ENCODE peak calls at places on chromosomes 4 and X, in seven cellular contexts. One of them, this sample, is unnamed.

GRCh38 chrX:107687445-107687844 is 59.1 kb downstream of the PRPS1 start:
- DNase-seq in CD4-positive, alpha-beta memory T cell: no peak
- DNase-seq in adrenal gland: no peak
- DNase-seq in ascending aorta: no peak
- DNase-seq in lung: no peak
- DNase-seq in tibial nerve: no peak
- DNase-seq in thoracic aorta: no peak
- DNase-seq in this sample: no peak

GRCh38 chr4:101807351-101807750 is 16.8 kb downstream of the BANK1 start:
- DNase-seq in CD4-positive, alpha-beta memory T cell: no peak
- DNase-seq in lung: no peak
- DNase-seq in tibial nerve: no peak
- DNase-seq in adrenal gland: no peak
- DNase-seq in thoracic aorta: no peak
- DNase-seq in ascending aorta: no peak
- DNase-seq in this sample: no peak

GRCh38 chrX:71911731-71912050 is 1.0 kb downstream of the NHSL2 start:
- DNase-seq in adrenal gland: no peak
- DNase-seq in lung: no peak
- DNase-seq in ascending aorta: no peak
- DNase-seq in thoracic aorta: no peak
- DNase-seq in tibial nerve: no peak
- DNase-seq in CD4-positive, alpha-beta memory T cell: no peak
- DNase-seq in this sample: no peak

GRCh38 chr4:80307183-80307735 is 28.3 kb upstream of the CFAP299 start:
- DNase-seq in thoracic aorta: no peak
- DNase-seq in ascending aorta: no peak
- DNase-seq in lung: no peak
- DNase-seq in adrenal gland: no peak
- DNase-seq in tibial nerve: no peak
- DNase-seq in CD4-positive, alpha-beta memory T cell: no peak
- DNase-seq in this sample: no peak

GRCh38 chrX:80432863-80433262 is 12.6 kb downstream of the TENT5D start:
- DNase-seq in thoracic aorta: peak; percentile 2
- DNase-seq in CD4-positive, alpha-beta memory T cell: no peak
- DNase-seq in ascending aorta: no peak
- DNase-seq in adrenal gland: no peak
- DNase-seq in lung: no peak
- DNase-seq in tibial nerve: no peak
- DNase-seq in this sample: no peak

GRCh38 chrX:115563633-115564182 is 2.7 kb downstream of the PLS3 start:
- DNase-seq in tibial nerve: no peak
- DNase-seq in CD4-positive, alpha-beta memory T cell: no peak
- DNase-seq in ascending aorta: no peak
- DNase-seq in lung: no peak
- DNase-seq in thoracic aorta: no peak
- DNase-seq in adrenal gland: no peak
- DNase-seq in this sample: no peak

GRCh38 chr4:185712350-185713024 is 99.5 kb downstream of the SORBS2 start:
- DNase-seq in lung: no peak
- DNase-seq in tibial nerve: no peak
- DNase-seq in thoracic aorta: no peak
- DNase-seq in CD4-positive, alpha-beta memory T cell: no peak
- DNase-seq in ascending aorta: no peak
- DNase-seq in adrenal gland: peak; percentile 31
- DNase-seq in this sample: no peak

GRCh38 chr4:123990310-123990709 is 593.7 kb downstream of the SPRY1 start:
- DNase-seq in CD4-positive, alpha-beta memory T cell: no peak
- DNase-seq in lung: no peak
- DNase-seq in tibial nerve: no peak
- DNase-seq in ascending aorta: no peak
- DNase-seq in thoracic aorta: no peak
- DNase-seq in adrenal gland: no peak
- DNase-seq in this sample: no peak

GRCh38 chrX:50813843-50814661 is at the start of gene SHROOM4:
- DNase-seq in ascending aorta: peak; percentile 73
- DNase-seq in CD4-positive, alpha-beta memory T cell: no peak
- DNase-seq in lung: peak; percentile 48
- DNase-seq in tibial nerve: peak; percentile 14
- DNase-seq in adrenal gland: peak; percentile 41
- DNase-seq in thoracic aorta: no peak
- DNase-seq in this sample: no peak

GRCh38 chr4:105088110-105088879 is 58.4 kb upstream of the TET2 start:
- DNase-seq in tibial nerve: no peak
- DNase-seq in ascending aorta: no peak
- DNase-seq in thoracic aorta: no peak
- DNase-seq in adrenal gland: no peak
- DNase-seq in lung: no peak
- DNase-seq in CD4-positive, alpha-beta memory T cell: no peak
- DNase-seq in this sample: no peak

GRCh38 chr4:9703391-9703790 is 78.0 kb upstream of the DRD5 start:
- DNase-seq in adrenal gland: peak; percentile 38
- DNase-seq in lung: peak; percentile 61
- DNase-seq in thoracic aorta: no peak
- DNase-seq in tibial nerve: peak; percentile 52
- DNase-seq in ascending aorta: peak; percentile 67
- DNase-seq in CD4-positive, alpha-beta memory T cell: peak; percentile 72
- DNase-seq in this sample: peak; percentile 80

GRCh38 chr4:26525751-26526150 is 35.5 kb upstream of the CCKAR start:
- DNase-seq in CD4-positive, alpha-beta memory T cell: no peak
- DNase-seq in thoracic aorta: no peak
- DNase-seq in ascending aorta: no peak
- DNase-seq in adrenal gland: no peak
- DNase-seq in tibial nerve: no peak
- DNase-seq in lung: no peak
- DNase-seq in this sample: no peak

GRCh38 chr4:25953740-25954139 is 39.7 kb downstream of the SMIM20 start:
- DNase-seq in CD4-positive, alpha-beta memory T cell: no peak
- DNase-seq in tibial nerve: no peak
- DNase-seq in adrenal gland: no peak
- DNase-seq in lung: no peak
- DNase-seq in ascending aorta: no peak
- DNase-seq in thoracic aorta: no peak
- DNase-seq in this sample: no peak

GRCh38 chr4:183766140-183766539 is 107.0 kb downstream of the TRAPPC11 start:
- DNase-seq in lung: no peak
- DNase-seq in tibial nerve: no peak
- DNase-seq in adrenal gland: no peak
- DNase-seq in ascending aorta: no peak
- DNase-seq in CD4-positive, alpha-beta memory T cell: no peak
- DNase-seq in thoracic aorta: no peak
- DNase-seq in this sample: no peak

GRCh38 chrX:13418126-13419091 is 98.6 kb upstream of the ATXN3L start:
- DNase-seq in adrenal gland: no peak
- DNase-seq in ascending aorta: no peak
- DNase-seq in lung: no peak
- DNase-seq in thoracic aorta: no peak
- DNase-seq in CD4-positive, alpha-beta memory T cell: no peak
- DNase-seq in tibial nerve: no peak
- DNase-seq in this sample: no peak

GRCh38 chr4:80195441-80196139 is 1.7 kb upstream of the PRDM8 start:
- DNase-seq in ascending aorta: no peak
- DNase-seq in CD4-positive, alpha-beta memory T cell: no peak
- DNase-seq in adrenal gland: no peak
- DNase-seq in thoracic aorta: no peak
- DNase-seq in lung: no peak
- DNase-seq in tibial nerve: no peak
- DNase-seq in this sample: no peak

GRCh38 chrX:142686653-142687283 is 339.0 kb upstream of the SPANXN4 start:
- DNase-seq in tibial nerve: no peak
- DNase-seq in adrenal gland: no peak
- DNase-seq in thoracic aorta: no peak
- DNase-seq in ascending aorta: no peak
- DNase-seq in CD4-positive, alpha-beta memory T cell: no peak
- DNase-seq in lung: no peak
- DNase-seq in this sample: no peak

GRCh38 chrX:72027024-72027913 is 104.4 kb downstream of the RTL5 start:
- DNase-seq in tibial nerve: no peak
- DNase-seq in thoracic aorta: no peak
- DNase-seq in CD4-positive, alpha-beta memory T cell: no peak
- DNase-seq in lung: peak; percentile 11
- DNase-seq in ascending aorta: peak; percentile 57
- DNase-seq in adrenal gland: no peak
- DNase-seq in this sample: no peak

GRCh38 chr4:133000012-133000411 is 149.1 kb upstream of the PCDH10 start:
- DNase-seq in lung: no peak
- DNase-seq in CD4-positive, alpha-beta memory T cell: no peak
- DNase-seq in ascending aorta: no peak
- DNase-seq in thoracic aorta: no peak
- DNase-seq in tibial nerve: no peak
- DNase-seq in adrenal gland: no peak
- DNase-seq in this sample: no peak

GRCh38 chr4:7649741-7650531 is 215.2 kb upstream of the PSAPL1 start:
- DNase-seq in CD4-positive, alpha-beta memory T cell: peak; percentile 83
- DNase-seq in thoracic aorta: no peak
- DNase-seq in ascending aorta: peak; percentile 76
- DNase-seq in lung: no peak
- DNase-seq in tibial nerve: no peak
- DNase-seq in adrenal gland: no peak
- DNase-seq in this sample: peak; percentile 31

GRCh38 chr4:66465111-66465510 is 794.8 kb upstream of the EPHA5 start:
- DNase-seq in lung: no peak
- DNase-seq in CD4-positive, alpha-beta memory T cell: no peak
- DNase-seq in thoracic aorta: no peak
- DNase-seq in adrenal gland: no peak
- DNase-seq in ascending aorta: no peak
- DNase-seq in tibial nerve: no peak
- DNase-seq in this sample: no peak

GRCh38 chr4:140856692-140857091 is 100.5 kb upstream of the TBC1D9 start:
- DNase-seq in lung: no peak
- DNase-seq in adrenal gland: no peak
- DNase-seq in tibial nerve: no peak
- DNase-seq in ascending aorta: no peak
- DNase-seq in CD4-positive, alpha-beta memory T cell: no peak
- DNase-seq in thoracic aorta: no peak
- DNase-seq in this sample: no peak

GRCh38 chr4:6375620-6376295 is 96.7 kb downstream of the PPP2R2C start:
- DNase-seq in lung: no peak
- DNase-seq in CD4-positive, alpha-beta memory T cell: no peak
- DNase-seq in ascending aorta: no peak
- DNase-seq in thoracic aorta: no peak
- DNase-seq in tibial nerve: no peak
- DNase-seq in adrenal gland: no peak
- DNase-seq in this sample: no peak

GRCh38 chr4:113148925-113149324 is 99.5 kb downstream of the ANK2 start:
- DNase-seq in tibial nerve: no peak
- DNase-seq in adrenal gland: no peak
- DNase-seq in thoracic aorta: no peak
- DNase-seq in ascending aorta: no peak
- DNase-seq in lung: no peak
- DNase-seq in CD4-positive, alpha-beta memory T cell: no peak
- DNase-seq in this sample: no peak

GRCh38 chr4:92840880-92841279 is 537.1 kb downstream of the GRID2 start:
- DNase-seq in thoracic aorta: no peak
- DNase-seq in CD4-positive, alpha-beta memory T cell: no peak
- DNase-seq in lung: no peak
- DNase-seq in tibial nerve: no peak
- DNase-seq in adrenal gland: no peak
- DNase-seq in ascending aorta: no peak
- DNase-seq in this sample: no peak

GRCh38 chr4:84878541-84878940 is 87.9 kb downstream of the WDFY3 start:
- DNase-seq in thoracic aorta: no peak
- DNase-seq in CD4-positive, alpha-beta memory T cell: no peak
- DNase-seq in ascending aorta: no peak
- DNase-seq in adrenal gland: no peak
- DNase-seq in tibial nerve: no peak
- DNase-seq in lung: no peak
- DNase-seq in this sample: no peak

GRCh38 chr4:37664696-37665095 is 21.5 kb downstream of the RELL1 start:
- DNase-seq in ascending aorta: no peak
- DNase-seq in CD4-positive, alpha-beta memory T cell: no peak
- DNase-seq in thoracic aorta: no peak
- DNase-seq in adrenal gland: no peak
- DNase-seq in lung: no peak
- DNase-seq in tibial nerve: no peak
- DNase-seq in this sample: no peak
- H3K4me1 ChIP-seq in ascending aorta: no peaks in the 10 kb centered on the region
- H3K4me1 ChIP-seq in CD4-positive, alpha-beta memory T cell: peaks cover 29% of the 10 kb centered on the region
- H3K4me1 ChIP-seq in thoracic aorta: peaks cover 22% of the 10 kb centered on the region
- H3K4me1 ChIP-seq in adrenal gland: peaks cover 13% of the 10 kb centered on the region
- H3K4me1 ChIP-seq in lung: peaks cover 49% of the 10 kb centered on the region
- H3K4me1 ChIP-seq in tibial nerve: no peaks in the 10 kb centered on the region
- H3K4me1 ChIP-seq in this sample: peaks cover 22% of the 10 kb centered on the region

GRCh38 chr4:16056681-16057400 is 27.0 kb downstream of the PROM1 start:
- DNase-seq in CD4-positive, alpha-beta memory T cell: no peak
- DNase-seq in lung: no peak
- DNase-seq in tibial nerve: no peak
- DNase-seq in adrenal gland: no peak
- DNase-seq in thoracic aorta: no peak
- DNase-seq in ascending aorta: peak; percentile 71
- DNase-seq in this sample: no peak
- H3K27ac ChIP-seq in CD4-positive, alpha-beta memory T cell: no peak overlapping the region
- H3K27ac ChIP-seq in lung: no peak overlapping the region
- H3K27ac ChIP-seq in tibial nerve: no peak overlapping the region
- H3K27ac ChIP-seq in adrenal gland: no peak overlapping the region
- H3K27ac ChIP-seq in thoracic aorta: peak overlapping the region; percentile 31
- H3K27ac ChIP-seq in ascending aorta: peak overlapping the region; percentile 70
- H3K27ac ChIP-seq in this sample: no peak overlapping the region

GRCh38 chrX:48918303-48918643 is 551 bp downstream of the PIM2 start:
- DNase-seq in ascending aorta: no peak
- DNase-seq in tibial nerve: no peak
- DNase-seq in thoracic aorta: no peak
- DNase-seq in adrenal gland: no peak
- DNase-seq in CD4-positive, alpha-beta memory T cell: peak; percentile 35
- DNase-seq in lung: no peak
- DNase-seq in this sample: no peak

GRCh38 chrX:48917139-48917980 is 1.5 kb downstream of the PIM2 start:
- DNase-seq in adrenal gland: peak; percentile 92
- DNase-seq in lung: peak; percentile 91
- DNase-seq in tibial nerve: peak; percentile 84
- DNase-seq in CD4-positive, alpha-beta memory T cell: peak; percentile 93
- DNase-seq in ascending aorta: peak; percentile 96
- DNase-seq in thoracic aorta: peak; percentile 77
- DNase-seq in this sample: peak; percentile 73

GRCh38 chrX:48919947-48920712 is 1.3 kb upstream of the PIM2 start:
- DNase-seq in ascending aorta: no peak
- DNase-seq in adrenal gland: no peak
- DNase-seq in thoracic aorta: no peak
- DNase-seq in CD4-positive, alpha-beta memory T cell: peak; percentile 79
- DNase-seq in lung: no peak
- DNase-seq in tibial nerve: no peak
- DNase-seq in this sample: no peak

GRCh38 chrX:48919360-48919821 is 567 bp upstream of the PIM2 start:
- DNase-seq in ascending aorta: no peak
- DNase-seq in lung: no peak
- DNase-seq in adrenal gland: no peak
- DNase-seq in CD4-positive, alpha-beta memory T cell: peak; percentile 71
- DNase-seq in thoracic aorta: no peak
- DNase-seq in tibial nerve: no peak
- DNase-seq in this sample: no peak

GRCh38 chrX:48918644-48919340 is at the start of gene PIM2:
- DNase-seq in tibial nerve: peak; percentile 75
- DNase-seq in CD4-positive, alpha-beta memory T cell: peak; percentile 97
- DNase-seq in lung: peak; percentile 91
- DNase-seq in adrenal gland: peak; percentile 94
- DNase-seq in ascending aorta: peak; percentile 95
- DNase-seq in thoracic aorta: peak; percentile 71
- DNase-seq in this sample: peak; percentile 95
- H3K27me3 ChIP-seq in tibial nerve: no peaks in the 10 kb centered on the region
- H3K27me3 ChIP-seq in CD4-positive, alpha-beta memory T cell: no peaks in the 10 kb centered on the region
- H3K27me3 ChIP-seq in lung: no peaks in the 10 kb centered on the region
- H3K27me3 ChIP-seq in adrenal gland: no peaks in the 10 kb centered on the region
- H3K27me3 ChIP-seq in ascending aorta: no peaks in the 10 kb centered on the region
- H3K27me3 ChIP-seq in thoracic aorta: no peaks in the 10 kb centered on the region
- H3K27me3 ChIP-seq in this sample: no peaks in the 10 kb centered on the region

GRCh38 chr4:165330071-165330470 is 2.6 kb downstream of the MSMO1 start:
- DNase-seq in tibial nerve: no peak
- DNase-seq in lung: no peak
- DNase-seq in thoracic aorta: no peak
- DNase-seq in ascending aorta: no peak
- DNase-seq in adrenal gland: no peak
- DNase-seq in CD4-positive, alpha-beta memory T cell: no peak
- DNase-seq in this sample: no peak
- H3K4me1 ChIP-seq in tibial nerve: no peaks in the 10 kb centered on the region
- H3K4me1 ChIP-seq in lung: peaks cover 15% of the 10 kb centered on the region
- H3K4me1 ChIP-seq in thoracic aorta: peaks cover 7% of the 10 kb centered on the region
- H3K4me1 ChIP-seq in ascending aorta: no peaks in the 10 kb centered on the region
- H3K4me1 ChIP-seq in adrenal gland: peaks cover 17% of the 10 kb centered on the region
- H3K4me1 ChIP-seq in CD4-positive, alpha-beta memory T cell: peaks cover 53% of the 10 kb centered on the region
- H3K4me1 ChIP-seq in this sample: peaks cover 18% of the 10 kb centered on the region

This sample was measured in naive thymus-derived CD4-positive, alpha-beta T cell.